ENCODE peak calls at places on chromosomes 5 and 9, in five cellular contexts. One of them, this sample, is unnamed.

GRCh38 chr9:71985070-71985956 is 73.9 kb downstream of the C9orf85 start:
- DNase-seq in WERI-Rb-1: no peak
- DNase-seq in cardiac muscle cell: no peak
- DNase-seq in osteoblast: no peak
- DNase-seq in body of pancreas: no peak
- DNase-seq in this sample: no peak

GRCh38 chr5:109567374-109568044 is 122.2 kb upstream of the MAN2A1 start:
- DNase-seq in osteoblast: peak
- DNase-seq in body of pancreas: no peak
- DNase-seq in cardiac muscle cell: peak
- DNase-seq in WERI-Rb-1: no peak
- DNase-seq in this sample: no peak

GRCh38 chr5:100823812-100824211 is 79.3 kb downstream of the ST8SIA4 start:
- DNase-seq in cardiac muscle cell: no peak
- DNase-seq in body of pancreas: no peak
- DNase-seq in WERI-Rb-1: no peak
- DNase-seq in osteoblast: no peak
- DNase-seq in this sample: no peak

GRCh38 chr5:131394128-131394527 is 130.3 kb downstream of the CDC42SE2 start:
- DNase-seq in osteoblast: no peak
- DNase-seq in WERI-Rb-1: no peak
- DNase-seq in cardiac muscle cell: peak
- DNase-seq in body of pancreas: peak
- DNase-seq in this sample: no peak

GRCh38 chr5:179698935-179699639 is at the start of gene CANX:
- DNase-seq in cardiac muscle cell: no peak
- DNase-seq in body of pancreas: no peak
- DNase-seq in WERI-Rb-1: no peak
- DNase-seq in osteoblast: no peak
- DNase-seq in this sample: no peak

GRCh38 chr9:110620726-110621125 is 41.2 kb upstream of the SVEP1 start:
- DNase-seq in cardiac muscle cell: peak
- DNase-seq in body of pancreas: no peak
- DNase-seq in WERI-Rb-1: no peak
- DNase-seq in osteoblast: no peak
- DNase-seq in this sample: no peak

GRCh38 chr5:146185161-146185560 is 2.7 kb upstream of the LARS1 start:
- DNase-seq in body of pancreas: no peak
- DNase-seq in cardiac muscle cell: no peak
- DNase-seq in WERI-Rb-1: no peak
- DNase-seq in osteoblast: no peak
- DNase-seq in this sample: no peak

GRCh38 chr9:134474656-134475050 is 148.4 kb downstream of the RXRA start:
- DNase-seq in body of pancreas: no peak
- DNase-seq in osteoblast: no peak
- DNase-seq in cardiac muscle cell: no peak
- DNase-seq in WERI-Rb-1: no peak
- DNase-seq in this sample: no peak

GRCh38 chr5:149796025-149796424 is 65.9 kb downstream of the PPARGC1B start:
- DNase-seq in osteoblast: no peak
- DNase-seq in body of pancreas: no peak
- DNase-seq in cardiac muscle cell: no peak
- DNase-seq in WERI-Rb-1: no peak
- DNase-seq in this sample: no peak

GRCh38 chr9:32603914-32604852 is 31.2 kb upstream of the NDUFB6 start:
- DNase-seq in WERI-Rb-1: peak
- DNase-seq in osteoblast: peak
- DNase-seq in body of pancreas: no peak
- DNase-seq in cardiac muscle cell: no peak
- DNase-seq in this sample: no peak

GRCh38 chr9:137310190-137311052 is 8.3 kb upstream of the NRARP start:
- DNase-seq in osteoblast: peak
- DNase-seq in body of pancreas: peak
- DNase-seq in WERI-Rb-1: peak
- DNase-seq in cardiac muscle cell: no peak
- DNase-seq in this sample: no peak

GRCh38 chr5:21212026-21212425 is 1224.0 kb upstream of the CDH18 start:
- DNase-seq in osteoblast: no peak
- DNase-seq in cardiac muscle cell: peak
- DNase-seq in WERI-Rb-1: no peak
- DNase-seq in body of pancreas: no peak
- DNase-seq in this sample: no peak

GRCh38 chr9:125646222-125647100 is 60.5 kb downstream of the MAPKAP1 start:
- DNase-seq in cardiac muscle cell: peak
- DNase-seq in WERI-Rb-1: no peak
- DNase-seq in osteoblast: no peak
- DNase-seq in body of pancreas: no peak
- DNase-seq in this sample: no peak

GRCh38 chr9:77291714-77292113 is 114.4 kb downstream of the VPS13A start:
- DNase-seq in cardiac muscle cell: peak
- DNase-seq in osteoblast: peak
- DNase-seq in body of pancreas: no peak
- DNase-seq in WERI-Rb-1: peak
- DNase-seq in this sample: no peak

GRCh38 chr5:50968296-50969206 is 302.1 kb downstream of the PARP8 start:
- DNase-seq in WERI-Rb-1: no peak
- DNase-seq in cardiac muscle cell: no peak
- DNase-seq in body of pancreas: no peak
- DNase-seq in osteoblast: peak
- DNase-seq in this sample: no peak

GRCh38 chr5:65101706-65102105 is 333.0 kb downstream of the CWC27 start:
- DNase-seq in WERI-Rb-1: no peak
- DNase-seq in body of pancreas: no peak
- DNase-seq in osteoblast: no peak
- DNase-seq in cardiac muscle cell: peak
- DNase-seq in this sample: no peak

GRCh38 chr9:18979367-18979766 is 53.6 kb downstream of the SAXO1 start:
- DNase-seq in cardiac muscle cell: peak
- DNase-seq in WERI-Rb-1: no peak
- DNase-seq in osteoblast: peak
- DNase-seq in body of pancreas: no peak
- DNase-seq in this sample: no peak

GRCh38 chr5:176810687-176811501 is 535 bp downstream of the UNC5A start:
- DNase-seq in cardiac muscle cell: peak
- DNase-seq in body of pancreas: no peak
- DNase-seq in osteoblast: peak
- DNase-seq in WERI-Rb-1: no peak
- DNase-seq in this sample: no peak

GRCh38 chr5:150114102-150114641 is 27.8 kb upstream of the CSF1R start:
- DNase-seq in body of pancreas: no peak
- DNase-seq in osteoblast: no peak
- DNase-seq in WERI-Rb-1: no peak
- DNase-seq in cardiac muscle cell: no peak
- DNase-seq in this sample: no peak

GRCh38 chr5:57989378-57989777 is 470.5 kb downstream of the PLK2 start:
- DNase-seq in body of pancreas: no peak
- DNase-seq in cardiac muscle cell: peak
- DNase-seq in WERI-Rb-1: no peak
- DNase-seq in osteoblast: no peak
- DNase-seq in this sample: no peak

GRCh38 chr5:92581249-92581648 is 999.8 kb downstream of the NR2F1-AS1 start:
- DNase-seq in body of pancreas: no peak
- DNase-seq in osteoblast: no peak
- DNase-seq in cardiac muscle cell: no peak
- DNase-seq in WERI-Rb-1: no peak
- DNase-seq in this sample: no peak

GRCh38 chr9:112570731-112571167 is 84.1 kb downstream of the KIAA1958 start:
- DNase-seq in body of pancreas: peak
- DNase-seq in osteoblast: no peak
- DNase-seq in WERI-Rb-1: peak
- DNase-seq in cardiac muscle cell: no peak
- DNase-seq in this sample: no peak

GRCh38 chr9:138050472-138051330 is 173.1 kb downstream of the CACNA1B start:
- DNase-seq in osteoblast: no peak
- DNase-seq in body of pancreas: no peak
- DNase-seq in WERI-Rb-1: no peak
- DNase-seq in cardiac muscle cell: no peak
- DNase-seq in this sample: no peak

GRCh38 chr5:76062502-76062901 is 20.7 kb upstream of the SV2C start:
- DNase-seq in WERI-Rb-1: no peak
- DNase-seq in body of pancreas: no peak
- DNase-seq in cardiac muscle cell: no peak
- DNase-seq in osteoblast: no peak
- DNase-seq in this sample: no peak

GRCh38 chr5:580436-580835 is 31.7 kb upstream of the CEP72 start:
- DNase-seq in osteoblast: no peak
- DNase-seq in cardiac muscle cell: no peak
- DNase-seq in body of pancreas: no peak
- DNase-seq in WERI-Rb-1: no peak
- DNase-seq in this sample: no peak

GRCh38 chr5:76785493-76785892 is 33.3 kb upstream of the F2RL1 start:
- DNase-seq in cardiac muscle cell: no peak
- DNase-seq in osteoblast: peak
- DNase-seq in body of pancreas: no peak
- DNase-seq in WERI-Rb-1: no peak
- DNase-seq in this sample: no peak

GRCh38 chr9:21779397-21779796 is 23.0 kb upstream of the MTAP start:
- DNase-seq in WERI-Rb-1: no peak
- DNase-seq in body of pancreas: no peak
- DNase-seq in cardiac muscle cell: peak
- DNase-seq in osteoblast: no peak
- DNase-seq in this sample: no peak

GRCh38 chr5:55570026-55570425 is 35.3 kb upstream of the PLPP1 start:
- DNase-seq in osteoblast: peak
- DNase-seq in WERI-Rb-1: no peak
- DNase-seq in body of pancreas: no peak
- DNase-seq in cardiac muscle cell: peak
- DNase-seq in this sample: no peak

GRCh38 chr5:126680215-126680817 is 79.6 kb downstream of the PHAX start:
- DNase-seq in cardiac muscle cell: peak
- DNase-seq in osteoblast: peak
- DNase-seq in WERI-Rb-1: peak
- DNase-seq in body of pancreas: no peak
- DNase-seq in this sample: no peak

GRCh38 chr5:139955616-139956283 is 87.3 kb downstream of the NRG2 start:
- DNase-seq in osteoblast: no peak
- DNase-seq in cardiac muscle cell: no peak
- DNase-seq in WERI-Rb-1: peak
- DNase-seq in body of pancreas: no peak
- DNase-seq in this sample: no peak

GRCh38 chr9:25678846-25679360 is 659 bp upstream of the TUSC1 start:
- DNase-seq in body of pancreas: no peak
- DNase-seq in WERI-Rb-1: no peak
- DNase-seq in cardiac muscle cell: no peak
- DNase-seq in osteoblast: peak
- DNase-seq in this sample: no peak

DNA sequence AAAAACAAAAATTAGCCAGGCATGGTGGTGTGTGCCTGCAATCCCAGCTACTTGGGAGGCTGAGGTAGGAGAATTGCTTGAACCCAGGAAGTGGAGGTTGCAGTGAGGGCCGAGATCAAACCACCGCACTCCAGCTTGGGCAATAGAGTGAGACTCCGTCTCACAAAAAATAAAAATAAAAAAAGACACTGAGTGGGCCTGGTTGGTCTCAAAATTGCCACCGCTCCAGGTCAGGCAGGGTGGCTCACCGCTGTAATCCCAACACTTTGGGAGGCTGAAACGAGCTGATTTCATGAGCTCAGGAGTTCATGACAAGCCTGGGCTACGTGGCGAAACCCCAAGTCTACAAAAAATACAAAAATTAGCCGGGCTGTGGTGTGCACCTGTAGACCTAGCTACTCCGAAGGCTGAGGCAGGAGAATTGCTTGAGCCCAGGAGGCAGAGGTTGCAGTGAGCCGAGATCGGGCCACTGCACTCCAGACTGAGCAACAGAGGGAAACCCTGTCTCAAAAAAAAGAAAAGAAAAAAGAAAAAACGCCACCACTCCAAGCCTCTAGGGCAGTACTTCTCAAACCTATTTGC is 1.8 kb downstream of the STK10 start:
- DNase-seq in body of pancreas: no peak
- DNase-seq in WERI-Rb-1: no peak
- DNase-seq in osteoblast: no peak
- DNase-seq in cardiac muscle cell: no peak
- DNase-seq in this sample: no peak
- H3K4me3 ChIP-seq in body of pancreas: no peak
- H3K4me3 ChIP-seq in WERI-Rb-1: no peak
- H3K4me3 ChIP-seq in osteoblast: peak
- H3K4me3 ChIP-seq in cardiac muscle cell: no peak
- H3K4me3 ChIP-seq in this sample: peak

DNA sequence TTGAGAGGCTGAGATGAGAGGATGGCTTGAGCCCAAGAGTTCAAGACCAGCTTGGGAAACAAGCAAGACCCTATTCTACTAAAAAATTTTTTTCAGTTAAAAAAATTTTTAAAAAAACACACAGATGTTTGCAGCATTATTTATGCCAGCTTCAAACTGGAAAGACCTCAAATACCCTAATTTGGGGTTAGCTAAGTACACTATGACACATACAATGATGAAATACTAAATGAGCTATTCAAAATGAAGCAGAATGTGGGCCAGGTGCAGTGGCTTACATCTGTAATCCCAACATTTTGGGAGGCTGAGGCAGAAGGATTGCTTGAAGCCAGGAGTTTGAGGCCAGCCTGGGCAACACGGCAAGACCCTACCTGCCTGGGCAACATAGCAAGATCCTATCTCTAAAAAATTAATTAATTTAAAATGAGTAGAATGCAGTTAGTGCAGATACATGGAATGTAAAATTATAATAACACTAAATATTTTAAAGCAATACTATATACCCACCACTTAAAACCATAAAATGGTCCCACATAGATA is 44.9 kb downstream of the LHFPL2 start:
- DNase-seq in body of pancreas: no peak
- DNase-seq in WERI-Rb-1: no peak
- DNase-seq in cardiac muscle cell: no peak
- DNase-seq in osteoblast: no peak
- DNase-seq in this sample: no peak
- H3K27ac ChIP-seq in body of pancreas: no peak
- H3K27ac ChIP-seq in WERI-Rb-1: no peak
- H3K27ac ChIP-seq in cardiac muscle cell: no peak
- H3K27ac ChIP-seq in osteoblast: no peak
- H3K27ac ChIP-seq in this sample: no peak

GRCh38 chr5:73902327-73903051 is 276.5 kb downstream of the ARHGEF28 start:
- DNase-seq in osteoblast: peak
- DNase-seq in WERI-Rb-1: peak
- DNase-seq in body of pancreas: no peak
- DNase-seq in cardiac muscle cell: peak
- DNase-seq in this sample: no peak

GRCh38 chr5:73899916-73900315 is 273.9 kb downstream of the ARHGEF28 start:
- DNase-seq in WERI-Rb-1: no peak
- DNase-seq in body of pancreas: no peak
- DNase-seq in cardiac muscle cell: no peak
- DNase-seq in osteoblast: no peak
- DNase-seq in this sample: no peak

GRCh38 chr5:73901045-73901444 is 275.0 kb downstream of the ARHGEF28 start:
- DNase-seq in body of pancreas: no peak
- DNase-seq in WERI-Rb-1: no peak
- DNase-seq in cardiac muscle cell: peak
- DNase-seq in osteoblast: no peak
- DNase-seq in this sample: no peak

GRCh38 chr5:73900566-73900965 is 274.6 kb downstream of the ARHGEF28 start:
- DNase-seq in osteoblast: peak
- DNase-seq in body of pancreas: no peak
- DNase-seq in WERI-Rb-1: no peak
- DNase-seq in cardiac muscle cell: no peak
- DNase-seq in this sample: no peak

GRCh38 chr5:73901455-73901854 is 275.5 kb downstream of the ARHGEF28 start:
- DNase-seq in cardiac muscle cell: no peak
- DNase-seq in body of pancreas: peak
- DNase-seq in WERI-Rb-1: peak
- DNase-seq in osteoblast: no peak
- DNase-seq in this sample: no peak
- TF ChIP-seq CTCF in cardiac muscle cell: no peak
- TF ChIP-seq CTCF in body of pancreas: no peak
- TF ChIP-seq CTCF in WERI-Rb-1: no peak
- TF ChIP-seq CTCF in osteoblast: peak
- TF ChIP-seq CTCF in this sample: no peak

GRCh38 chr5:6731465-6732237 is 18.4 kb downstream of the TENT4A start:
- DNase-seq in WERI-Rb-1: no peak
- DNase-seq in cardiac muscle cell: peak
- DNase-seq in osteoblast: peak
- DNase-seq in body of pancreas: no peak
- DNase-seq in this sample: no peak
- H3K4me3 ChIP-seq in WERI-Rb-1: no peak
- H3K4me3 ChIP-seq in cardiac muscle cell: no peak
- H3K4me3 ChIP-seq in osteoblast: peak
- H3K4me3 ChIP-seq in body of pancreas: no peak
- H3K4me3 ChIP-seq in this sample: no peak